ENCODE peak calls at places on chromosomes 4 and X, in six cellular contexts. One of them, this sample, is unnamed.

GRCh38 chr4:151408630-151409469 is at the start of gene FHIP1A:
- DNase-seq in effector memory CD4-positive, alpha-beta T cell: peak
- DNase-seq in H9: peak
- DNase-seq in hippocampal formation: no peak
- DNase-seq in EL: peak
- DNase-seq in fibroblast of mammary gland: peak
- DNase-seq in this sample: peak

GRCh38 chrX:45322382-45322781 is 121.7 kb upstream of the DIPK2B start:
- DNase-seq in effector memory CD4-positive, alpha-beta T cell: no peak
- DNase-seq in H9: peak
- DNase-seq in hippocampal formation: peak
- DNase-seq in EL: peak
- DNase-seq in fibroblast of mammary gland: peak
- DNase-seq in this sample: peak

GRCh38 chr4:122747068-122747467 is 14.6 kb downstream of the BBS12 start:
- DNase-seq in effector memory CD4-positive, alpha-beta T cell: no peak
- DNase-seq in H9: no peak
- DNase-seq in hippocampal formation: no peak
- DNase-seq in EL: no peak
- DNase-seq in fibroblast of mammary gland: no peak
- DNase-seq in this sample: no peak

GRCh38 chrX:6184900-6185515 is 43.7 kb downstream of the NLGN4X start:
- DNase-seq in effector memory CD4-positive, alpha-beta T cell: no peak
- DNase-seq in H9: no peak
- DNase-seq in hippocampal formation: no peak
- DNase-seq in EL: no peak
- DNase-seq in fibroblast of mammary gland: peak
- DNase-seq in this sample: no peak

GRCh38 chrX:135114392-135114791 is 5.9 kb downstream of the ETDB start:
- DNase-seq in effector memory CD4-positive, alpha-beta T cell: no peak
- DNase-seq in H9: no peak
- DNase-seq in hippocampal formation: no peak
- DNase-seq in EL: no peak
- DNase-seq in fibroblast of mammary gland: no peak
- DNase-seq in this sample: no peak

GRCh38 chr4:150244600-150244999 is 166.4 kb downstream of the DCLK2 start:
- DNase-seq in effector memory CD4-positive, alpha-beta T cell: no peak
- DNase-seq in H9: no peak
- DNase-seq in hippocampal formation: no peak
- DNase-seq in EL: peak
- DNase-seq in fibroblast of mammary gland: peak
- DNase-seq in this sample: peak

GRCh38 chr4:10107111-10108091 is 9.2 kb downstream of the WDR1 start:
- DNase-seq in effector memory CD4-positive, alpha-beta T cell: no peak
- DNase-seq in H9: no peak
- DNase-seq in hippocampal formation: no peak
- DNase-seq in EL: peak
- DNase-seq in fibroblast of mammary gland: no peak
- DNase-seq in this sample: peak

GRCh38 chr4:21726255-21726815 is 222.2 kb downstream of the KCNIP4 start:
- DNase-seq in effector memory CD4-positive, alpha-beta T cell: no peak
- DNase-seq in H9: no peak
- DNase-seq in hippocampal formation: no peak
- DNase-seq in EL: peak
- DNase-seq in fibroblast of mammary gland: peak
- DNase-seq in this sample: no peak

GRCh38 chr4:57156242-57156990 is 46.2 kb upstream of the IGFBP7 start:
- DNase-seq in effector memory CD4-positive, alpha-beta T cell: no peak
- DNase-seq in H9: no peak
- DNase-seq in hippocampal formation: no peak
- DNase-seq in EL: peak
- DNase-seq in fibroblast of mammary gland: no peak
- DNase-seq in this sample: no peak

GRCh38 chrX:51568586-51568985 is 50.1 kb downstream of the CENPVL3 start:
- DNase-seq in effector memory CD4-positive, alpha-beta T cell: no peak
- DNase-seq in H9: no peak
- DNase-seq in hippocampal formation: no peak
- DNase-seq in EL: peak
- DNase-seq in fibroblast of mammary gland: peak
- DNase-seq in this sample: peak

GRCh38 chr4:2254665-2255500 is 7.0 kb downstream of the MXD4 start:
- DNase-seq in effector memory CD4-positive, alpha-beta T cell: no peak
- DNase-seq in H9: no peak
- DNase-seq in hippocampal formation: no peak
- DNase-seq in EL: no peak
- DNase-seq in fibroblast of mammary gland: no peak
- DNase-seq in this sample: no peak

GRCh38 chrX:150446995-150447394 is 83.9 kb downstream of the MAMLD1 start:
- DNase-seq in effector memory CD4-positive, alpha-beta T cell: no peak
- DNase-seq in H9: no peak
- DNase-seq in hippocampal formation: no peak
- DNase-seq in EL: no peak
- DNase-seq in fibroblast of mammary gland: peak
- DNase-seq in this sample: no peak

GRCh38 chr4:114384629-114385028 is 214.0 kb upstream of the UGT8 start:
- DNase-seq in effector memory CD4-positive, alpha-beta T cell: no peak
- DNase-seq in H9: no peak
- DNase-seq in hippocampal formation: no peak
- DNase-seq in EL: peak
- DNase-seq in fibroblast of mammary gland: peak
- DNase-seq in this sample: peak